ENCODE peak calls at places on chromosomes 11 and 22, in nine cellular contexts. Z, G, F, Q, D, X, Y, K and T are unnamed samples.

GRCh38 chr22:36015155-36015805 is 13.3 kb downstream of the RBFOX2 start:
- DNase-seq in Z (no peak), G (no peak), F (no peak), Q (no peak), D (no peak), X (no peak), Y (no peak), K (no peak), T (no peak)

GRCh38 chr11:43788394-43788793 is 92.2 kb upstream of the ALKBH3 start:
- DNase-seq in Z (peak), G (no peak), F (no peak), Q (no peak), D (no peak), X (no peak), Y (no peak), K (peak), T (no peak)

GRCh38 chr11:79437981-79438630 is 2.7 kb downstream of the TENM4 start:
- DNase-seq in Z (no peak), G (peak), F (no peak), Q (no peak), D (no peak), X (peak), Y (peak), K (no peak), T (peak)

GRCh38 chr11:1877211-1878133 is 14.2 kb downstream of the PRR33 start:
- DNase-seq in Z (no peak), G (no peak), F (peak), Q (no peak), D (no peak), X (peak), Y (no peak), K (no peak), T (peak)

GRCh38 chr22:50738649-50739227 is 734 bp downstream of the ACR start:
- DNase-seq in Z (no peak), G (no peak), F (no peak), Q (no peak), D (no peak), X (no peak), Y (no peak), K (no peak), T (no peak)

GRCh38 chr11:47305734-47306483 is 36.0 kb downstream of the MADD start:
- DNase-seq in Z (no peak), G (peak), F (no peak), Q (no peak), D (peak), X (no peak), Y (no peak), K (peak), T (no peak)

GRCh38 chr11:2481253-2481652 is 36.4 kb downstream of the KCNQ1 start:
- DNase-seq in Z (no peak), G (no peak), F (no peak), Q (no peak), D (no peak), X (peak), Y (no peak), K (no peak), T (no peak)

GRCh38 chr11:68312117-68312779 is at the start of gene LRP5:
- DNase-seq in Z (no peak), G (peak), F (no peak), Q (no peak), D (peak), X (no peak), Y (peak), K (peak), T (no peak)

GRCh38 chr11:111765984-111766833 is at the start of gene PPP2R1B:
- DNase-seq in Z (no peak), G (peak), F (peak), Q (no peak), D (peak), X (peak), Y (peak), K (peak), T (peak)

GRCh38 chr11:84260862-84261261 is 974.7 kb upstream of the CCDC90B start:
- DNase-seq in Z (no peak), G (peak), F (no peak), Q (no peak), D (no peak), X (no peak), Y (no peak), K (no peak), T (no peak)

GRCh38 chr22:25514436-25514835 is 50.0 kb upstream of the GRK3 start:
- DNase-seq in Z (no peak), G (no peak), F (no peak), Q (no peak), D (no peak), X (peak), Y (peak), K (no peak), T (no peak)

GRCh38 chr11:3341298-3341697 is 37.6 kb downstream of the ZNF195 start:
- DNase-seq in Z (no peak), G (peak), F (no peak), Q (no peak), D (no peak), X (peak), Y (no peak), K (no peak), T (peak)

GRCh38 chr11:65314501-65315203 is at the start of gene CDC42EP2:
- DNase-seq in Z (no peak), G (peak), F (no peak), Q (no peak), D (peak), X (peak), Y (peak), K (peak), T (peak)